ENCODE peak calls at places on chromosomes 1 and 21, in six cellular contexts. M is iPS-NIHi11; I is central memory CD4-positive, alpha-beta T cell; Y is fibroblast of gingiva; Q is fibroblast of lung; V is GF-D8. Z is an unnamed sample.

GRCh38 chr1:50620680-50621329 is 197.6 kb upstream of the DMRTA2 start:
- DNase-seq in Y (no peak), Q (peak; percentile 56), I (no peak), M (peak; percentile 51), V (no peak), Z (peak; percentile 61)

GRCh38 chr1:199042193-199042592 is 403.4 kb downstream of the PTPRC start:
- DNase-seq in I (no peak), Q (no peak), Y (no peak), V (no peak), M (no peak), Z (no peak)

GRCh38 chr1:91795601-91796389 is 90.2 kb downstream of the TGFBR3 start:
- DNase-seq in M (no peak), I (no peak), Y (peak; percentile 91), V (no peak), Q (peak; percentile 85), Z (no peak)

GRCh38 chr21:29145354-29145782 is 14.9 kb downstream of the MAP3K7CL start:
- DNase-seq in M (no peak), Q (peak; percentile 93), Y (peak; percentile 97), V (no peak), I (no peak), Z (no peak)

GRCh38 chr1:51088474-51088873 is 13.6 kb upstream of the C1orf185 start:
- DNase-seq in Q (no peak), V (no peak), Y (no peak), M (no peak), I (no peak), Z (peak; percentile 7)

GRCh38 chr21:25809013-25809412 is 74.2 kb downstream of the GABPA start:
- DNase-seq in Y (no peak), Q (no peak), M (no peak), V (no peak), I (no peak), Z (no peak)

GRCh38 chr1:29441916-29442668 is 205.8 kb downstream of the PTPRU start:
- DNase-seq in M (no peak), Y (no peak), I (no peak), Q (no peak), V (no peak), Z (no peak)

GRCh38 chr21:35294231-35294898 is 245.3 kb upstream of the RUNX1 start:
- DNase-seq in Q (no peak), V (no peak), M (peak; percentile 12), I (no peak), Y (no peak), Z (peak; percentile 86)

GRCh38 chr1:35660581-35661473 is 19.5 kb upstream of the PSMB2 start:
- DNase-seq in Q (peak; percentile 65), M (peak; percentile 87), V (no peak), Y (peak; percentile 23), I (no peak), Z (no peak)